ENCODE peak calls at places on chromosomes 3 and 15, in ten cellular contexts. N is epithelial cell of esophagus, S is GM23338, J is epithelial cell of proximal tubule, G is fibroblast of pulmonary artery, P is colonic mucosa, U is heart right ventricle, R is astrocyte of the spinal cord, V is psoas muscle, M is lower leg skin. O is an unnamed sample.

GRCh38 chr3:196969001-196969659 is 497 bp upstream of the PIGZ start:
- DNase-seq in G (no peak), U (peak), M (no peak), S (peak), R (no peak), P (no peak), V (peak), J (no peak), N (peak), O (peak)

GRCh38 chr15:42679285-42680141 is 57.4 kb downstream of the CDAN1 start:
- DNase-seq in J (peak), N (peak), S (no peak), V (no peak), M (peak), G (no peak), U (no peak), P (no peak), R (no peak), O (no peak)

GRCh38 chr3:23672628-23673027 is 133.1 kb upstream of the UBE2E1 start:
- DNase-seq in M (no peak), V (no peak), G (no peak), S (no peak), R (no peak), U (no peak), P (no peak), J (no peak), N (no peak), O (no peak)

GRCh38 chr3:140950154-140950553 is 8.5 kb downstream of the SLC25A36 start:
- DNase-seq in R (no peak), S (no peak), U (no peak), M (no peak), V (no peak), P (no peak), G (no peak), N (no peak), J (no peak), O (no peak)

GRCh38 chr3:124893526-124893925 is 6.4 kb upstream of the ITGB5 start:
- DNase-seq in V (no peak), S (no peak), U (no peak), N (peak), J (no peak), G (no peak), M (no peak), R (no peak), P (no peak), O (no peak)

GRCh38 chr15:65663521-65663920 is 41.8 kb downstream of the SLC24A1 start:
- DNase-seq in R (no peak), P (no peak), S (no peak), M (no peak), J (no peak), U (no peak), V (no peak), N (no peak), G (no peak), O (no peak)

GRCh38 chr15:66014022-66014421 is 144.7 kb downstream of the RAB11A start:
- DNase-seq in U (no peak), R (no peak), M (no peak), G (no peak), S (no peak), J (no peak), V (no peak), N (no peak), P (no peak), O (no peak)

GRCh38 chr15:46567968-46568367 is 933.1 kb downstream of the SQOR start:
- DNase-seq in R (no peak), J (no peak), G (no peak), P (no peak), S (no peak), N (no peak), U (no peak), M (no peak), V (no peak), O (no peak)

GRCh38 chr3:50573566-50574279 is 4.4 kb downstream of the HEMK1 start:
- DNase-seq in G (no peak), S (no peak), U (no peak), M (no peak), J (no peak), V (no peak), P (no peak), R (no peak), N (no peak), O (no peak)

GRCh38 chr15:47885921-47886320 is 168.6 kb downstream of the SEMA6D start:
- DNase-seq in N (peak), R (peak), U (no peak), J (peak), G (peak), V (no peak), S (peak), M (no peak), P (no peak), O (peak)

GRCh38 chr3:29922990-29923746 is 642.3 kb downstream of the RBMS3 start:
- DNase-seq in S (no peak), U (no peak), M (peak), J (peak), N (peak), G (peak), P (no peak), V (no peak), R (peak), O (peak)

DNA sequence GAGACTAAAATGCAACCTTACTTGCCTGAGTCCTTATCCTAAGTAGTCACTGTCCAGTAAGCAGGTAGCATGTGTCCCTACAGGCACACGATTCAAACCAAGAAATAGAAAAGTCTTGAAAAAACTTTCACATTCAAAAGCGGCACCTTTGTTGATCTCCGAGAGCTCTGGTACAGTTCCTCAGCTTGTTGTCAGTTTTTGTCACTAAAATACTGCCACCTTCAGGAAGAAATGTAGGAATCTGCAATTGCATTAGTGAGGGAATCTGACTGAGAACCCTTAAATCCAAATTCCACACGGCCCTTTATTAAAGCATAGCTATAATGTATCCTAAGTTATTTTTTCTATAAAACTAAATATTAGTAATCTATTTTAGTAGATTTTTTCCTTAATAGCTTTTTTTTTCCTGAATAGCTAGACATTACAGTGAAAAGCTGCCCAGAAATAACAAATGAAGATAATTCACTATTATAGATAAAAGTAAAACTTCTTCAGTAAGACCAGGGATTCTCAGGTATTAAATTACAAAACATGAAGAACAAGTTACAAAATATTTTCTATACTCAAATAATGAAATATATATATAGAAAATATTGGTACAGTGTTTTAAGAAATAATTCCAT is 44.0 kb downstream of the CCDC54 start:
- DNase-seq in G (peak), N (peak), S (peak), M (no peak), V (no peak), U (no peak), R (peak), P (no peak), J (no peak), O (peak)
- H3K4me3 ChIP-seq in G (peak), N (no peak), S (no peak), M (no peak), V (peak), U (peak), R (peak), P (no peak), J (no peak), O (no peak)

DNA sequence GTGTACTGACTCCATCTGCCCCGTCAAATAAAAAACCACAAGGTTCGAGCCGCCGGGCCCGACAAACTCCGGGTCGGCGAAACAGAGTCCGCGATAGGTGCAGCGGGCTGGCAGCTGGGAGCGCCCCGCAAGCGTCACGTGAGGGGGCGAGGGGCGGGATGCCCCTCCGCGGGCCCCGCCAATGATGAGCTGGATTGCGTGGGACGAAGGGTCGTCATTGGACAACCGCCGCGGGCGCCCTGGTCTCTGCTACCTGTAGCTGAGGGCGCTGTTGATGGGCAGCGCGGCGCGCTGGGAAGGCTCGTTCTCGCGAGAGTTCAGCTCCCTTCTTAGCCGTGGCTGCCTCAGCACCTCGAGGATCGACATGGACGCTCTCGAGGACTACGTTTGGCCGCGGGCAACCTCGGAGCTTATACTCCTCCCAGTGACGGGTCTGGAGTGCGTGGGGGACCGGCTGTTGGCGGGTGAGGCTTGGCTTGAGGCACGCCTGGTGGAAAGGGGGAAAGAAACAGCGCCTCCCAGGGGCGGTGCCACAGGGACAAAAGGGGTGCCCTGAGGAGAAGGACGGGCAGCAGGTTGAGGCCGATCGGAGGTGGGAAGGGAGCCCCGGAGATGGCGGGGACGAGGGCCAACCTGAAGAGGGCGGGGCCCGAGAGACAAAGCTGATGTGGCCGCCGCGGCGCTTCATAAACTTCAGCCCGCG is at the start of gene WDR6:
- DNase-seq in J (peak), V (peak), U (peak), N (peak), S (peak), M (peak), P (peak), R (peak), G (peak), O (peak)
- TF ChIP-seq CTCF in J (peak), V (peak), U (peak), N (peak), S (peak), M (no peak), P (peak), R (peak), G (peak), O (peak)

GRCh38 chr3:37800022-37800493 is 61.6 kb upstream of the CTDSPL start:
- DNase-seq in R (no peak), M (no peak), G (no peak), N (no peak), S (no peak), J (no peak), P (no peak), V (no peak), U (no peak), O (no peak)

GRCh38 chr3:37803726-37804469 is 57.8 kb upstream of the CTDSPL start:
- DNase-seq in S (peak), N (no peak), J (no peak), M (no peak), G (no peak), V (no peak), P (no peak), R (no peak), U (no peak), O (no peak)

GRCh38 chr3:37806505-37807291 is 55.0 kb upstream of the CTDSPL start:
- DNase-seq in N (no peak), M (no peak), G (no peak), V (no peak), R (no peak), U (no peak), S (no peak), J (no peak), P (no peak), O (no peak)

DNA sequence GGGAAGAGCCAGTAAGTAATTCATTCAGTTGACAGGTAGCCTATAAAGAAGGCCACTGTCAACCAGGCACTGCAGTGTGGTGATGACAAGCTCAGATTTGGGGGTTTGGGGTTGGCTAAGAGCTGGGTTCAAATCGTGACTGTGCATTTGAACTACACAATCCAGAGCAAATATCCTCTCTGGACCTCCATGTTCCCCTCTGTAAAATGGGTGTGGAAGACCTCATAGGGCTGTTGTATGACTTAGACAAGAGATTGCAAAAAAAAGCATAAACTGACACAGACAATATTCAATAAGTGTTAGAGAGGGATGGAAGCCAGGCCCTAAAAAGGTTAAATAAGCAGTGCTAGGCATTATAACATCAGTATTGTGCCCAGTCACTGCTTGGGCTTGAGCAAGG is 59.7 kb upstream of the CTDSPL start:
- DNase-seq in J (no peak), P (no peak), R (no peak), S (no peak), G (no peak), N (no peak), V (no peak), U (no peak), M (no peak), O (no peak)
- H3K4me3 ChIP-seq in J (no peak), P (no peak), R (no peak), S (no peak), G (no peak), N (no peak), V (no peak), U (no peak), M (no peak), O (no peak)

GRCh38 chr3:150371741-150372254 is 36.3 kb upstream of the TSC22D2 start:
- DNase-seq in P (peak), N (peak), S (no peak), M (peak), J (peak), U (no peak), R (peak), V (no peak), G (peak), O (peak)

GRCh38 chr3:150370982-150371381 is 37.1 kb upstream of the TSC22D2 start:
- DNase-seq in N (no peak), S (no peak), V (no peak), P (no peak), M (no peak), J (no peak), U (no peak), G (no peak), R (peak), O (no peak)

GRCh38 chr3:150373234-150373633 is 34.9 kb upstream of the TSC22D2 start:
- DNase-seq in S (no peak), R (no peak), J (no peak), G (no peak), M (no peak), N (no peak), P (no peak), V (no peak), U (no peak), O (no peak)

GRCh38 chr3:150370129-150370602 is 37.9 kb upstream of the TSC22D2 start:
- DNase-seq in S (peak), U (no peak), P (peak), G (peak), J (peak), N (peak), M (peak), V (peak), R (peak), O (peak)

GRCh38 chr3:150372320-150373118 is 35.6 kb upstream of the TSC22D2 start:
- DNase-seq in S (no peak), U (no peak), G (peak), J (no peak), R (peak), M (no peak), V (no peak), P (no peak), N (no peak), O (no peak)
- TF ChIP-seq CTCF in S (peak), U (no peak), G (peak), J (peak), R (peak), M (no peak), V (no peak), P (peak), N (peak), O (peak)

GRCh38 chr3:16270855-16271254 is 5.8 kb downstream of the OXNAD1 start:
- DNase-seq in V (no peak), S (no peak), M (no peak), R (no peak), U (no peak), P (no peak), N (no peak), G (no peak), J (no peak), O (no peak)

GRCh38 chr3:16265455-16265786 is 409 bp downstream of the OXNAD1 start:
- DNase-seq in J (no peak), S (no peak), R (no peak), G (no peak), V (no peak), M (no peak), N (no peak), P (no peak), U (no peak), O (no peak)

GRCh38 chr3:16264174-16264707 is 502 bp downstream of the DPH3 start:
- DNase-seq in R (no peak), U (no peak), P (no peak), S (no peak), G (no peak), M (no peak), N (peak), V (no peak), J (no peak), O (no peak)

GRCh38 chr3:16264708-16265454 is at the start of the genes DPH3 and OXNAD1:
- DNase-seq in U (peak), S (peak), P (peak), J (peak), G (peak), V (peak), N (peak), R (peak), M (peak), O (peak)

DNA sequence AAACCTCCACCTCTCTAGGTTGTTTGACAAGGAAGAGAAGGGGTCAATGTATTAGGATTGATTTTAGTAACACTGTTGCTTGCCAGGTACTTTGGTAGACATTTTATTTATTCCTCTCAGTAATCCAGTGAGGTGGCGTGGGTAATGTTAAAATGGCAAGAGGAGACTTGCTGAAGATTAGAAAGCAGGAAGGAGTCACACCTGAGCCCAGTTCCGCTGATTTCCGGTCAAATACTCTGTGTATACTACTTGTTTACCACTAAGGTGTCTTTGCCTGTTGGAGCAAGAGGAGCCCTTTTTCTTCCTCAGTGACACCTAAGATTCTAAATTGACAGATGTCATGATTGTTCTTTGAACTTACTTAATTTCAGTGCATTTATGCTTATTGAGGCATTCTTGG is 1.7 kb downstream of the OXNAD1 start:
- DNase-seq in N (peak), G (no peak), R (no peak), J (no peak), V (no peak), M (no peak), S (no peak), U (no peak), P (no peak), O (no peak)
- H3K4me3 ChIP-seq in N (peak), G (no peak), R (no peak), J (peak), V (peak), M (no peak), S (peak), U (peak), P (no peak), O (no peak)

GRCh38 chr15:94526071-94526689 is 294.8 kb downstream of the MCTP2 start:
- DNase-seq in S (peak), U (no peak), M (no peak), P (no peak), J (no peak), V (no peak), G (no peak), N (peak), R (no peak), O (no peak)
- TF ChIP-seq CTCF in S (peak), U (peak), M (no peak), P (peak), J (peak), V (no peak), G (no peak), N (peak), R (peak), O (peak)

GRCh38 chr15:89416339-89417183 is 79.8 kb downstream of the RHCG start:
- DNase-seq in N (peak), S (peak), P (peak), V (peak), U (peak), J (no peak), R (peak), G (peak), M (no peak), O (peak)
- H3K4me3 ChIP-seq in N (no peak), S (peak), P (no peak), V (no peak), U (no peak), J (no peak), R (no peak), G (no peak), M (no peak), O (no peak)

DNA sequence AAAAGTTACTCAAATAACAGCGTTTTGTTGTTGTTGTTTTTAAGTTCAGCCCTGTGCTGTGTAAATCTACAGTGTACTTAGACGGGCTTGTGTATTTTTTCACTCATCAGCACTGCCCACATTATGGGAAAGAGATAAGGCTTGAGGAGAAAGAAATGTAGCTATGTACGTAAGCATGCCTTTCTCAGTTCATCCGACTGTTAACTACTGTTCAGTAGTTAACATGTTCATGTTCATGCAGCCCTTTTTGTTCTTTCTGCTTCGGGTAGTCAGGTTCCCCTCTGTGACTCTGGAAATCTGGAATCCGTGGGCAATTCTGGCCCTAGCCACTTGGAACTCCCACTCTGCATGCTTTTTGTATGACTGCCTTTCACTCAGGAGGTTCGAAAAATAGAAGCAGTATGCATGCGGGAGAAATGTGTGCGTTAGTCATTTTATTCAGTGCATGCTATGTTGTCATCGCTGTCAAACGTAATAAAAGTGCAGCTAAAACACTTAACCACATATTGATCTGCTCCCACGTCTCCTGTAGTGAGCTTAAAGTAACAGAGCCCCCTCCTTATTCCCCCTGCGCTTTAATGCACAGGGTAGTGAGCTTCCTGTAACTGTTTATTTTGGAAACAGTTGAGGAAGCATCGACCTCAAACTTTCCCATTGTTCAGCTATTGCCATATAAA is 283.1 kb upstream of the NR2F2 start:
- DNase-seq in G (peak), U (no peak), M (no peak), N (peak), R (peak), S (no peak), V (no peak), P (no peak), J (no peak), O (peak)
- TF ChIP-seq CTCF in G (peak), U (no peak), M (no peak), N (no peak), R (no peak), S (no peak), V (no peak), P (no peak), J (no peak), O (peak)

DNA sequence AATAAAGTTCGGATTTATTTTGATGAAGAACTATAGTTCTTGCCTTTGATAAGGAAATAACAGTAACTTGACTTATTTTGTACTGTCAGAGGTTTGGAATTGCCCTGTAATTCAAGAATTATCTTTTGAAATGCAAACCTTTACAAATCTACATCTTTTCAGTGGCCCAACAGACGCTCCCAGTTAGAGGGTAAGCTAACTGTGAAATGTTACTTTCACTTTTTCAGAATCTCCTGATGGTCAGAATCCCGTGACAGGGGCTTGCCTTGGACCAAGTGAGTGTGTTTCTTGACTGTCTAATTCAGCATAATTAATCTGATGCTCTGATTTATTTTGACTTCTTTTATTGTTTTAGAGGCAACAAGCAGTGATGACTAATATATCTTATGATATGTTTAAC is 262.5 kb downstream of the PLOD2 start:
- DNase-seq in M (no peak), G (peak), V (no peak), P (no peak), U (no peak), S (peak), J (no peak), R (peak), N (no peak), O (peak)
- H3K4me3 ChIP-seq in M (no peak), G (peak), V (no peak), P (no peak), U (peak), S (no peak), J (no peak), R (no peak), N (no peak), O (no peak)

O was measured in cardiac fibroblast.